ENCODE peak calls at places on chromosome 7, in ten cellular contexts. D is tibial nerve, A is RWPE1, S is sigmoid colon, B is fibroblast of mammary gland, E is HFFc6, F is fibroblast of the aortic adventitia, U is tibial artery, L is AG10803, H is AG09309. I is an unnamed sample.

GRCh38 chr7:144818516-144818915 is 17.3 kb downstream of the TPK1 start:
- DNase-seq in F (peak), U (no peak), D (no peak), E (no peak), A (no peak), S (no peak), L (no peak), B (peak), H (no peak), I (no peak)

GRCh38 chr7:137838706-137839315 is 8.0 kb downstream of the DGKI start:
- DNase-seq in A (no peak), B (no peak), U (no peak), L (no peak), E (no peak), F (no peak), D (no peak), H (no peak), S (no peak), I (no peak)

GRCh38 chr7:149181136-149181790 is 14.1 kb upstream of the ZNF282 start:
- DNase-seq in L (no peak), D (no peak), F (peak), U (no peak), B (no peak), A (no peak), S (no peak), H (no peak), E (no peak), I (no peak)

GRCh38 chr7:208816-209215 is 16.4 kb downstream of the FAM20C start:
- DNase-seq in D (no peak), A (no peak), H (no peak), E (no peak), S (no peak), U (no peak), F (no peak), L (no peak), B (no peak), I (no peak)

GRCh38 chr7:13077466-13077865 is 390.0 kb downstream of the ARL4A start:
- DNase-seq in H (no peak), E (peak), F (no peak), U (no peak), S (no peak), A (peak), L (peak), B (peak), D (no peak), I (no peak)

GRCh38 chr7:44979481-44980392 is 922 bp upstream of the MYO1G start:
- DNase-seq in F (peak), D (no peak), B (no peak), H (no peak), S (peak), L (no peak), A (peak), U (no peak), E (no peak), I (no peak)

GRCh38 chr7:17598846-17599245 is 300.4 kb downstream of the AHR start:
- DNase-seq in S (no peak), D (no peak), B (peak), H (no peak), L (peak), U (no peak), F (no peak), E (peak), A (peak), I (no peak)

GRCh38 chr7:151992375-151992774 is 33.1 kb upstream of the GALNT11 start:
- DNase-seq in A (peak), B (peak), U (peak), H (no peak), D (peak), L (no peak), S (peak), F (peak), E (no peak), I (no peak)

GRCh38 chr7:70631732-70632131 is 500.2 kb upstream of the GALNT17 start:
- DNase-seq in E (no peak), S (no peak), L (no peak), B (no peak), F (no peak), A (no peak), U (no peak), H (no peak), D (no peak), I (no peak)

GRCh38 chr7:149475121-149476045 is 14.5 kb upstream of the ZNF777 start:
- DNase-seq in S (no peak), F (no peak), U (no peak), L (no peak), B (no peak), H (no peak), D (no peak), A (no peak), E (no peak), I (no peak)

GRCh38 chr7:46705416-46706255 is 784.6 kb upstream of the IGFBP3 start:
- DNase-seq in U (no peak), L (peak), E (peak), H (peak), A (no peak), B (no peak), D (no peak), F (peak), S (no peak), I (no peak)

GRCh38 chr7:41943098-41943577 is 240.2 kb upstream of the INHBA start:
- DNase-seq in L (peak), E (peak), B (peak), D (peak), U (peak), F (peak), S (peak), H (no peak), A (peak), I (no peak)

GRCh38 chr7:1767524-1767923 is 97.4 kb downstream of the ELFN1 start:
- DNase-seq in L (no peak), D (no peak), U (no peak), H (no peak), B (peak), F (no peak), S (no peak), A (no peak), E (no peak), I (no peak)

GRCh38 chr7:81618400-81619014 is 151.3 kb downstream of the HGF start:
- DNase-seq in S (no peak), E (peak), U (no peak), L (peak), A (peak), D (no peak), B (peak), H (no peak), F (peak), I (no peak)

GRCh38 chr7:55838595-55838994 is 24.0 kb downstream of the SEPTIN14 start:
- DNase-seq in A (no peak), D (no peak), U (no peak), H (no peak), B (no peak), S (no peak), F (no peak), L (no peak), E (no peak), I (no peak)

GRCh38 chr7:22372863-22373262 is 15.9 kb upstream of the RAPGEF5 start:
- DNase-seq in U (no peak), L (no peak), S (no peak), D (no peak), H (no peak), A (no peak), F (no peak), B (no peak), E (no peak), I (no peak)

GRCh38 chr7:70182516-70182915 is 584.2 kb downstream of the AUTS2 start:
- DNase-seq in A (no peak), H (no peak), D (no peak), F (no peak), S (no peak), B (no peak), L (no peak), U (no peak), E (no peak), I (no peak)

GRCh38 chr7:139588632-139589031 is 65.1 kb downstream of the CLEC2L start:
- DNase-seq in E (no peak), D (no peak), U (no peak), L (peak), A (no peak), S (peak), H (no peak), F (peak), B (peak), I (no peak)

GRCh38 chr7:97845622-97846203 is 26.5 kb downstream of the ASNS start:
- DNase-seq in S (no peak), D (no peak), H (no peak), L (peak), F (peak), A (peak), E (peak), U (no peak), B (peak), I (no peak)

GRCh38 chr7:130845581-130846085 is 111.6 kb upstream of the KLF14 start:
- DNase-seq in B (peak), L (peak), S (no peak), F (peak), H (peak), U (no peak), E (peak), A (peak), D (no peak), I (peak)

GRCh38 chr7:109261781-109262180 is 692.1 kb downstream of the DNAJB9 start:
- DNase-seq in H (no peak), D (no peak), U (no peak), B (no peak), A (no peak), L (no peak), E (no peak), S (no peak), F (no peak), I (no peak)

GRCh38 chr7:108340856-108341411 is 115.3 kb downstream of the NRCAM start:
- DNase-seq in D (no peak), F (no peak), S (no peak), L (no peak), A (no peak), U (no peak), H (no peak), B (no peak), E (no peak), I (no peak)

GRCh38 chr7:41817386-41817785 is 114.5 kb upstream of the INHBA start:
- DNase-seq in H (no peak), U (no peak), E (peak), B (peak), D (no peak), L (peak), F (peak), A (peak), S (no peak), I (no peak)

GRCh38 chr7:45092931-45093235 is 4.1 kb upstream of the NACAD start:
- DNase-seq in H (no peak), E (no peak), D (no peak), U (no peak), L (no peak), F (no peak), B (no peak), S (no peak), A (no peak), I (no peak)

GRCh38 chr7:1653500-1653899 is 16.6 kb upstream of the ELFN1 start:
- DNase-seq in D (no peak), U (no peak), H (no peak), S (no peak), E (no peak), F (no peak), L (no peak), A (no peak), B (no peak), I (no peak)

GRCh38 chr7:11833431-11833830 is 1.4 kb upstream of the THSD7A start:
- DNase-seq in D (no peak), E (no peak), B (no peak), A (no peak), L (no peak), F (no peak), S (no peak), U (no peak), H (no peak), I (no peak)

GRCh38 chr7:11831383-11831726 is 643 bp downstream of the THSD7A start:
- DNase-seq in U (no peak), D (no peak), B (peak), L (no peak), H (no peak), E (no peak), F (peak), S (no peak), A (no peak), I (no peak)

GRCh38 chr7:11830004-11830403 is 2.0 kb downstream of the THSD7A start:
- DNase-seq in A (no peak), B (no peak), F (no peak), U (no peak), H (no peak), L (no peak), D (no peak), E (no peak), S (no peak), I (no peak)

GRCh38 chr7:11830582-11831382 is 1.2 kb downstream of the THSD7A start:
- DNase-seq in L (peak), F (peak), E (no peak), S (no peak), D (no peak), H (no peak), B (peak), U (no peak), A (no peak), I (no peak)

DNA sequence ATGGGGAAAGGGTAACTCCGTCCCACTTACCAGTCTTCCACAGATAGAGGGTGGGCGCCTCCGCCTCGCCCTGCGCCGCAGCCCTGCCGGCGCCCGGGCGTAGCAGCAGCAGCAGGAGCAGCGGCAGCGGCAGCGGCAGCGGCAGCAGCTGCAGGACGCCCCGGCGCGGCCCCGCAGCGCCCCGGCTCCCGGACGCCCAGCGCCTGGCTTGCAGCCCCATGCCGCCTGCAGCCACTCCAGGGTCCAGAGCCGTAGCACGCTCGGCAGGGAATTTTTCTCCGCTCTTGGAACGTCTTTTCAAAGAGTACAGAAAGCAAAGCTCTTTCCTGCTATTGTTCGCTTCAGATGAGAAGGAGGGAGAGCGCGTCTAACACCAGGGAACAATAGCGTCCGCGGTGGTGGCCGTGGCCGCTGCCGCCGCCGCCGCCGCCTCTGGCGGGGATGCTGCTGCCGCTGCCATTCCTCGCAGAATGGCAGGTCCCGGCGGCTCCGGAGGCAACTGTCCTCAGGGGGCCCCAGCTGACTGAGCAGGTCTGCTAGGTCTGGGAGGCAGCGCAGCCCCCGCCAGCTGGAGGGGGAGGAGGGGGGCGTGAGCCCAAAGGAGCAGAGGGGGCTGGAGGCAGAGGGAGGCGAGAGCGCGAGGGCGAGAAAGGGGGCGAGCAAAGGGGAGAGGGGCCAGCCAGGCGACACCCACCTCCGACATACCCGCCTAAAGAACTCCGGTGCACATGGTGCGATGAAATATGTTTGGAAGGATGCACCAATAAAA is at the start of gene THSD7A:
- DNase-seq in A (peak), E (no peak), D (no peak), U (peak), S (peak), H (no peak), L (peak), F (peak), B (peak), I (no peak)
- TF ChIP-seq CTCF in A (no peak), E (no peak), D (peak), U (no peak), S (no peak), H (no peak), L (no peak), F (no peak), B (no peak), I (no peak)

DNA sequence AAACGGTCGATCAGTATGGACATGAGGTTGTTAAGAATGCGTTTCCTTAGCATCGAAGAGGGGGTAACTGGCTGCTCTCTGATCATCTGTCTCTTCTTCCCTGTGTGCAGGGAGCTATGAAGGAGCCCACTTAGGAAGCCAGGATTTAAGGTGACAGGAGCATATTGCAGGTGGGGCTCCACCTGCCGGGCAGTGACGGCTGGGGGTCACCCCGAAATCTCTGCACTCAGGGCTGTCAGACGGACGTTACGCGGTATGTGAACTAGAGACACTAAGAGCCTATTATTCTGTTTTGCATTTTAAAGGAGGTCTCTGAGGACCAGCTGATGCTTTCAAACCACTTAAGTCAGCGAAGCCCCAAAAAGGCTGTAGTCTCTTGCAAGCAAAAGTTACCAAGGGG is 64.4 kb downstream of the CARD11 start:
- DNase-seq in S (no peak), F (no peak), U (no peak), D (no peak), L (no peak), B (no peak), H (no peak), A (no peak), E (no peak), I (no peak)
- TF ChIP-seq CTCF in S (no peak), F (no peak), U (no peak), D (no peak), L (no peak), B (no peak), H (no peak), A (no peak), E (no peak), I (peak)

GRCh38 chr7:4226166-4226857 is 455.8 kb upstream of the FOXK1 start:
- DNase-seq in B (no peak), F (no peak), U (no peak), S (no peak), D (no peak), E (no peak), A (no peak), L (no peak), H (no peak), I (no peak)
- TF ChIP-seq CTCF in B (no peak), F (no peak), U (no peak), S (no peak), D (no peak), E (no peak), A (no peak), L (no peak), H (no peak), I (no peak)

GRCh38 chr7:155509025-155509724 is 37.2 kb downstream of the CNPY1 start:
- DNase-seq in H (no peak), B (no peak), D (no peak), S (no peak), E (no peak), U (no peak), L (no peak), A (no peak), F (no peak), I (no peak)

GRCh38 chr7:155510975-155511595 is 35.3 kb downstream of the CNPY1 start:
- DNase-seq in F (no peak), H (no peak), U (no peak), S (no peak), L (no peak), D (no peak), B (no peak), A (no peak), E (no peak), I (no peak)

GRCh38 chr7:155508372-155509024 is 37.9 kb downstream of the CNPY1 start:
- DNase-seq in S (no peak), L (no peak), D (no peak), E (no peak), F (no peak), B (no peak), U (no peak), A (no peak), H (no peak), I (no peak)

GRCh38 chr7:155511597-155511996 is 34.8 kb downstream of the CNPY1 start:
- DNase-seq in S (no peak), A (no peak), B (no peak), D (no peak), F (no peak), E (no peak), U (no peak), L (no peak), H (no peak), I (no peak)

GRCh38 chr7:155509725-155510551 is 36.4 kb downstream of the CNPY1 start:
- DNase-seq in H (no peak), F (no peak), D (no peak), U (no peak), L (no peak), B (no peak), A (no peak), S (no peak), E (no peak), I (no peak)
- TF ChIP-seq CTCF in H (no peak), F (no peak), D (no peak), U (no peak), L (no peak), B (no peak), A (no peak), S (no peak), E (no peak), I (no peak)

GRCh38 chr7:150982348-150982747 is 4.2 kb upstream of the KCNH2 start:
- DNase-seq in U (no peak), B (no peak), L (no peak), D (no peak), E (no peak), H (no peak), S (no peak), F (no peak), A (no peak), I (no peak)

GRCh38 chr7:150978136-150978789 is at the start of gene KCNH2:
- DNase-seq in A (peak), H (no peak), E (no peak), F (no peak), S (peak), B (no peak), D (no peak), U (no peak), L (no peak), I (no peak)

GRCh38 chr7:150979706-150980390 is 1.7 kb upstream of the KCNH2 start:
- DNase-seq in F (no peak), A (no peak), U (no peak), S (peak), E (no peak), H (no peak), D (no peak), L (no peak), B (no peak), I (no peak)

GRCh38 chr7:150981644-150982043 is 3.5 kb upstream of the KCNH2 start:
- DNase-seq in L (no peak), D (no peak), E (no peak), U (no peak), B (no peak), H (no peak), S (no peak), A (no peak), F (no peak), I (no peak)

DNA sequence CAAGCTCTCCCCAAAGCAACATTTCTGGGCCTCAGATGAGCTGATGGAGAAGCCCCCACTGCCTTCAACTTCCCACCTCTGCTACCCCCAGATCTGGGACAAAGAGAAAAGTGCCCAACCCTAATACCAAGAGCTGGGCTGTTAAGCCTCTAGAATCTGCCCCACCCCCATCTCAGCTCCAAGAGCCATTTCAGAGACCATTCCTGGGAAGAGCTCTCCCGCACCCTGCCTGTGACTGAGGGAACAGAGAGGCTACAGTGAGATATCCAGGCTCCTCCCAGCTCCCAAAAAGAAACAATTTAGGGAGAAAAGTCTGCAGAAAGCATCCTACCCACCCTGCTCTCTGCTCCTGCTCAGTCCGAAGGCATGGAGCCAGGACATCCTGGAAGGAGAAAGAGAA is 2.5 kb upstream of the KCNH2 start:
- DNase-seq in L (no peak), E (no peak), S (no peak), U (no peak), D (no peak), F (no peak), B (no peak), A (no peak), H (no peak), I (no peak)
- TF ChIP-seq CTCF in L (no peak), E (no peak), S (no peak), U (no peak), D (no peak), F (no peak), B (no peak), A (no peak), H (no peak), I (no peak)